ENCODE peak calls at places on chromosome 13, in five cellular contexts. N is stimulated activated CD4-positive, alpha-beta T cell treated with anti-CD3 and anti-CD28 coated beads, TNF-alpha, amount 100 ng/mL, for 24 hours; F is T1000; G is skeletal muscle cell; Z is left cardiac atrium. J is an unnamed sample.

GRCh38 chr13:46860734-46861133 is 36.1 kb downstream of the HTR2A start:
- DNase-seq in N (no peak), F (no peak), G (no peak), Z (no peak), J (no peak)

GRCh38 chr13:50244913-50245574 is 229.8 kb downstream of the KCNRG start:
- DNase-seq in N (peak; percentile 41), F (peak; percentile 30), G (peak; percentile 74), Z (no peak), J (no peak)

GRCh38 chr13:29524641-29525040 is 70.8 kb downstream of the SLC7A1 start:
- DNase-seq in N (no peak), F (no peak), G (no peak), Z (no peak), J (no peak)

GRCh38 chr13:65605386-65605785 is 1624.8 kb downstream of the PCDH9 start:
- DNase-seq in N (no peak), F (no peak), G (no peak), Z (no peak), J (no peak)

GRCh38 chr13:26568132-26568815 is 10.8 kb downstream of the WASF3 start:
- DNase-seq in N (no peak), F (no peak), G (no peak), Z (no peak), J (no peak)

GRCh38 chr13:86864376-86864775 is 806.8 kb upstream of the SLITRK5 start:
- DNase-seq in N (no peak), F (no peak), G (no peak), Z (no peak), J (no peak)

GRCh38 chr13:60043262-60043661 is 120.5 kb downstream of the DIAPH3 start:
- DNase-seq in N (no peak), F (no peak), G (no peak), Z (no peak), J (no peak)

GRCh38 chr13:100108913-100109507 is 20.1 kb downstream of the PCCA start:
- DNase-seq in N (no peak), F (no peak), G (no peak), Z (no peak), J (no peak)

GRCh38 chr13:21326155-21327030 is 132.7 kb downstream of the ZDHHC20 start:
- DNase-seq in N (no peak), F (peak; percentile 66), G (peak; percentile 8), Z (peak; percentile 32), J (no peak)

GRCh38 chr13:81726037-81726726 is 1385.3 kb upstream of the SPRY2 start:
- DNase-seq in N (no peak), F (no peak), G (no peak), Z (no peak), J (no peak)

GRCh38 chr13:32261567-32261966 is 53.6 kb downstream of the ZAR1L start:
- DNase-seq in N (no peak), F (no peak), G (peak; percentile 79), Z (peak; percentile 91), J (no peak)

GRCh38 chr13:29561918-29562317 is 33.6 kb downstream of the SLC7A1 start:
- DNase-seq in N (no peak), F (no peak), G (no peak), Z (no peak), J (no peak)

GRCh38 chr13:107649071-107649470 is 566.3 kb downstream of the LIG4 start:
- DNase-seq in N (no peak), F (no peak), G (no peak), Z (no peak), J (no peak)

GRCh38 chr13:113169277-113170272 is 11.1 kb downstream of the PROZ start:
- DNase-seq in N (no peak), F (no peak), G (no peak), Z (no peak), J (no peak)

J was measured in CMK.